ENCODE peak calls at places on chromosomes 11 and 22, in seven cellular contexts. Z, X, F, N, L, K and T are unnamed samples.

GRCh38 chr22:40385041-40385782 is 14.8 kb downstream of the SGSM3 start:
- DNase-seq in Z (no peak), F (no peak), N (no peak), X (no peak), K (no peak), L (no peak), T (no peak)

GRCh38 chr11:120515186-120515723 is 3.7 kb downstream of the GRIK4 start:
- DNase-seq in K (no peak), F (no peak), N (no peak), X (no peak), L (no peak), Z (no peak), T (no peak)

GRCh38 chr11:76642341-76642740 is 28.2 kb downstream of the LRRC32 start:
- DNase-seq in L (no peak), Z (no peak), K (no peak), F (no peak), N (no peak), X (no peak), T (no peak)

GRCh38 chr11:57781529-57781943 is 19.9 kb downstream of the CTNND1 start:
- DNase-seq in Z (no peak), N (no peak), F (no peak), X (no peak), K (no peak), L (no peak), T (no peak)

GRCh38 chr11:2179516-2179915 is 7.9 kb upstream of the TH start:
- DNase-seq in X (no peak), K (no peak), L (no peak), F (no peak), N (no peak), Z (no peak), T (no peak)

GRCh38 chr11:113553235-113553634 is 78.0 kb upstream of the DRD2 start:
- DNase-seq in L (no peak), F (no peak), X (peak; percentile 49), K (no peak), Z (no peak), N (no peak), T (no peak)

GRCh38 chr22:17780116-17780740 is 6.0 kb upstream of the BID start:
- DNase-seq in K (no peak), Z (no peak), F (no peak), X (no peak), L (no peak), N (no peak), T (no peak)

GRCh38 chr22:25494774-25495173 is 69.7 kb upstream of the GRK3 start:
- DNase-seq in X (no peak), F (no peak), Z (peak; percentile 30), N (no peak), L (no peak), K (peak; percentile 72), T (peak; percentile 23)

GRCh38 chr11:87820026-87820425 is 355.2 kb downstream of the RAB38 start:
- DNase-seq in L (no peak), N (no peak), X (no peak), F (no peak), K (no peak), Z (no peak), T (no peak)

GRCh38 chr11:11966826-11967668 is 41.4 kb downstream of the DKK3 start:
- DNase-seq in N (peak; percentile 77), F (peak; percentile 85), X (peak; percentile 58), K (no peak), L (peak; percentile 54), Z (peak; percentile 79), T (peak; percentile 75)

GRCh38 chr11:37712246-37712645 is 1114.2 kb upstream of the RAG2 start:
- DNase-seq in K (no peak), Z (no peak), F (no peak), X (peak; percentile 1), N (peak; percentile 2), L (no peak), T (no peak)

GRCh38 chr11:65183201-65183891 is 1.6 kb downstream of the CAPN1 start:
- DNase-seq in X (no peak), N (no peak), L (no peak), Z (no peak), K (no peak), F (no peak), T (no peak)

GRCh38 chr22:40289991-40290459 is 56.3 kb upstream of the ADSL start:
- DNase-seq in K (peak; percentile 26), X (no peak), N (no peak), L (no peak), Z (no peak), F (no peak), T (peak; percentile 46)

GRCh38 chr11:10694481-10695239 is 1.1 kb upstream of the IRAG1 start:
- DNase-seq in F (no peak), N (no peak), Z (no peak), X (no peak), K (no peak), L (no peak), T (no peak)

GRCh38 chr11:134461621-134462020 is 49.6 kb upstream of the B3GAT1 start:
- DNase-seq in N (no peak), F (no peak), K (no peak), Z (no peak), X (no peak), L (no peak), T (no peak)

GRCh38 chr11:26276798-26277424 is 55.0 kb upstream of the ANO3 start:
- DNase-seq in Z (peak; percentile 7), L (peak; percentile 38), K (no peak), F (peak; percentile 50), N (peak; percentile 43), X (peak; percentile 54), T (no peak)

GRCh38 chr22:43262990-43263644 is 76.2 kb upstream of the TTLL12 start:
- DNase-seq in X (no peak), L (peak; percentile 85), N (no peak), K (peak; percentile 12), F (peak; percentile 49), Z (peak; percentile 57), T (peak; percentile 52)

GRCh38 chr11:127017482-127017881 is 16.9 kb upstream of the KIRREL3 start:
- DNase-seq in L (no peak), N (no peak), Z (no peak), F (peak; percentile 14), K (no peak), X (no peak), T (no peak)

GRCh38 chr11:86704710-86705109 is 32.3 kb upstream of the ME3 start:
- DNase-seq in F (no peak), X (no peak), Z (no peak), K (no peak), N (no peak), L (no peak), T (no peak)

GRCh38 chr11:86703992-86704391 is 31.6 kb upstream of the ME3 start:
- DNase-seq in F (no peak), K (no peak), X (no peak), Z (no peak), L (no peak), N (no peak), T (no peak)

GRCh38 chr11:86708671-86709070 is 36.3 kb upstream of the ME3 start:
- DNase-seq in F (no peak), K (no peak), X (no peak), Z (no peak), L (no peak), N (no peak), T (no peak)

GRCh38 chr11:86702387-86702983 is 30.1 kb upstream of the ME3 start:
- DNase-seq in Z (no peak), N (no peak), F (no peak), L (no peak), X (no peak), K (no peak), T (no peak)

GRCh38 chr11:86706341-86707131 is 34.1 kb upstream of the ME3 start:
- DNase-seq in L (peak; percentile 77), N (no peak), X (no peak), F (no peak), Z (no peak), K (no peak), T (no peak)
- TF ChIP-seq POLR2AphosphoS5 in L (no peak), N (no peak), X (no peak), F (no peak), Z (no peak), K (no peak), T (no peak)

DNA sequence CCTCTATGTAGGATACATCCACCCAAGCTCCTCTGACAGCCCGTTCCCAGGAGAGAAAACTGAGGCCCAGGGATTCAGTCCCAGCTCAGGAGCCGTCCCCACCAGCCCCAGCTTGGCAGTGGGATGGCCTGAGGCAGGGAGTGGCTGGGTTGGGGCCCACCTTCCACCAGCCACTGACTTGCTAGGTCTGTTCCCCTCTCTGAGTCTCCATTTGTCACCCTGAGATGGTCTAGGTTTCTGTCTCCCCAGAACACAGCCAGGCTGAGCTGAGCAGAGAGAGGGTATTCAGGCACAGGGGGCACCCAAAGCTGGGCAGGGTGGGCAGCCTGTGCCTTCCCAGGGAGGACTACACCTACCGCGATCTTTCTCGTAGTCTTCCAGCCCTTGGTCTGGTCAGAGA is 95.7 kb downstream of the PDE2A start:
- DNase-seq in L (no peak), Z (no peak), K (no peak), F (no peak), N (peak; percentile 5), X (no peak), T (no peak)
- TF ChIP-seq TAF1 in L (no peak), Z (no peak), K (no peak), F (no peak), N (no peak), X (no peak), T (no peak)

GRCh38 chr22:35070451-35071093 is 4.6 kb downstream of the ISX start:
- DNase-seq in N (no peak), X (no peak), Z (no peak), K (no peak), F (no peak), L (no peak), T (no peak)
- TF ChIP-seq POLR2AphosphoS5 in N (no peak), X (no peak), Z (no peak), K (no peak), F (no peak), L (no peak), T (no peak)

GRCh38 chr11:72840780-72841179 is 26.6 kb downstream of the ATG16L2 start:
- DNase-seq in K (no peak), X (no peak), L (no peak), Z (no peak), F (no peak), N (no peak), T (no peak)
- TF ChIP-seq TAF1 in K (no peak), X (no peak), L (no peak), Z (no peak), F (no peak), N (no peak), T (no peak)